ENCODE peak calls at places on chromosomes 1 and 21, in six cellular contexts. U is upper lobe of right lung; Z is mesendoderm; V is CD8-positive, alpha-beta memory T cell; D is thoracic aorta; A is small intestine. K is an unnamed sample.

GRCh38 chr1:182794802-182795201 is 5.2 kb downstream of the NPL start:
- DNase-seq in Z (no peak), V (no peak), U (no peak), A (no peak), D (no peak), K (no peak)

GRCh38 chr1:7771673-7772299 is 690 bp downstream of the VAMP3 start:
- DNase-seq in Z (no peak), U (no peak), D (no peak), A (peak; percentile 40), V (no peak), K (no peak)

GRCh38 chr1:179867493-179868330 is 9.9 kb downstream of the TOR1AIP2 start:
- DNase-seq in A (peak; percentile 73), Z (peak; percentile 83), D (no peak), U (no peak), V (peak; percentile 32), K (no peak)

GRCh38 chr1:235077571-235078479 is 50.8 kb downstream of the TOMM20 start:
- DNase-seq in A (no peak), Z (no peak), D (no peak), V (no peak), U (no peak), K (peak; percentile 81)

GRCh38 chr1:92536593-92537332 is 50.0 kb upstream of the GFI1 start:
- DNase-seq in D (no peak), U (no peak), Z (no peak), A (peak; percentile 57), V (no peak), K (peak; percentile 59)

GRCh38 chr1:236480758-236481436 is 42.9 kb upstream of the LGALS8 start:
- DNase-seq in A (peak; percentile 51), U (no peak), Z (no peak), D (no peak), V (no peak), K (no peak)

GRCh38 chr1:195766709-195767108 is 841.5 kb downstream of the KCNT2 start:
- DNase-seq in U (no peak), A (no peak), Z (no peak), V (no peak), D (no peak), K (no peak)

GRCh38 chr1:98102369-98103030 is 181.7 kb upstream of the DPYD start:
- DNase-seq in D (no peak), U (no peak), Z (no peak), A (no peak), V (no peak), K (no peak)

GRCh38 chr1:68321084-68321685 is 88.9 kb upstream of the WLS start:
- DNase-seq in D (peak; percentile 21), V (no peak), U (peak; percentile 83), A (peak; percentile 65), Z (peak; percentile 84), K (no peak)

GRCh38 chr1:151825811-151826660 is 5.6 kb downstream of the RORC start:
- DNase-seq in V (no peak), D (no peak), Z (peak; percentile 49), U (no peak), A (peak; percentile 44), K (no peak)

GRCh38 chr1:64960731-64961130 is 5.6 kb downstream of the JAK1 start:
- DNase-seq in D (no peak), U (no peak), Z (no peak), A (no peak), V (no peak), K (peak; percentile 79)

GRCh38 chr1:231933711-231934626 is 307.4 kb downstream of the DISC1 start:
- DNase-seq in A (no peak), V (no peak), D (no peak), Z (no peak), U (no peak), K (no peak)

GRCh38 chr21:35861656-35862055 is 198.7 kb downstream of the SETD4 start:
- DNase-seq in A (peak; percentile 65), D (no peak), Z (no peak), U (no peak), V (no peak), K (no peak)

GRCh38 chr21:22710725-22711124 is 1712.5 kb downstream of the NCAM2 start:
- DNase-seq in A (no peak), D (no peak), V (no peak), U (no peak), Z (no peak), K (no peak)

GRCh38 chr1:171311771-171312558 is 2.0 kb upstream of the FMO4 start:
- DNase-seq in V (no peak), U (no peak), A (no peak), D (no peak), Z (no peak), K (no peak)

DNA sequence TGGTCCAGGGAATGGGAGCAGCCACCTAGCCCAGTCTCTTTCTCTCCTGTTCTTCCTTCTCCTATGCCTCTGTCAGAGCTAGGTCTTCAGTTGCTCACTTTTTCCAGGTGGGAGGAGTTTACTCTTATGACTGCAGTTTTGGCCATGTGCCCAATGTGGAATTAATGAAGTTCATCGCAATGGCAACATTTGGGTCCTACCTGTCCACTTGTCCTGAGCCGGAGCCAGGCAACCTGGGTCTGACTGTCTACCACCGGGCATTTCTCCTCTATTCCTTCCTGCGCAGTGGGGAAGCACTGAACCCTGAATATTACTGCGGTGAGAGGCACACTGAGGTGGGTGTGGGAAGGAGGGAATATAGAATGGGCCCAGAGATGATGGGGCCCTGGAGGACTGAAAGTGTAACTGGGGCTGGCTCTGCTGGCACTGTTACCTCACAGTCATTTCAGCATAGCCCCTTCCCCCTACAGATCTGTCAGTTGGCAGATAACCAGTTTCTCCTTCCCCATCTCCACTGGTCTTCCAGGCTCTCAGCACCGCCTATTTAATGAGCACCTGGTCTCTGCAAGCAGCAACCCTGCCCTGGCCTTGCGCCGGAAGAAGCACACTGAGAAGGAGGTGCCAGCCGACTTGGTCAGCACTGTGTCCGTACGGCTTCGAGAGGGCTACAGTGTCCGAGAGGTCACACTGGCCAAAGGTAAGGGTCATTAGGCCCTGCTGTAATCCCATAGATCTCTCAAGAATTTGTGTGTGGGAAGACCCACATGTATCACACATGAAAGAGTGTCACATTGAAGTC is 30.1 kb downstream of the SZT2 start:
- DNase-seq in V (no peak), A (no peak), Z (no peak), D (no peak), U (no peak), K (no peak)
- H3K36me3 ChIP-seq in V (peaks cover 44% of the 10 kb centered on the region), A (peaks cover 43% of the 10 kb centered on the region), Z (peaks cover 18% of the 10 kb centered on the region), D (peaks cover 72% of the 10 kb centered on the region), U (peaks cover 89% of the 10 kb centered on the region), K (peaks cover 46% of the 10 kb centered on the region)

DNA sequence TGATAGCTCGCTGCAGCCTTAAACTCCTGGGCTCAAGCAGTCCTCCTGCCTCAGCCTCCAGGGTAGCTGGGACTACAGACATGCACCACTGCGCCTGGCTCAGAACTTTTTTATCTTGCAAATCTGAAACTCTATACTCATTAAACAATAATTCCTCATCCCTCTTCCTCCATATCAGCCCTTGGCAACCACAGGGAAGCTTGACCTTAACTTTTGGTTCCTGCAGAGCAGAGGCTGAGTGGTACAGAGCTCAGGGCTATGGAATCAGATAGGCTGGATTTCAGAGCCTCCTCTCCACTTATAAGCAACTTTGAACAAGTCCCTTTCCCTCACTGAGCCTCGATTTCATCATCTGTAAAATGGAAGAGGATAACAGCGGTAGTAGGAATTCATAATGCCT is 47.4 kb downstream of the ECE1 start:
- DNase-seq in U (no peak), D (no peak), V (no peak), A (no peak), Z (no peak), K (no peak)
- H3K36me3 ChIP-seq in U (peaks cover 59% of the 10 kb centered on the region), D (peaks cover 60% of the 10 kb centered on the region), V (peaks cover 50% of the 10 kb centered on the region), A (peaks cover 18% of the 10 kb centered on the region), Z (no peaks in the 10 kb centered on the region), K (peaks cover 10% of the 10 kb centered on the region)

GRCh38 chr1:6625579-6626149 is 996 bp downstream of the THAP3 start:
- DNase-seq in U (no peak), V (no peak), A (peak; percentile 46), D (no peak), Z (peak; percentile 10), K (no peak)
- H3K36me3 ChIP-seq in U (peaks cover 55% of the 10 kb centered on the region), V (no peaks in the 10 kb centered on the region), A (peaks cover 5% of the 10 kb centered on the region), D (peaks cover 44% of the 10 kb centered on the region), Z (peaks cover 5% of the 10 kb centered on the region), K (peaks cover 18% of the 10 kb centered on the region)

DNA sequence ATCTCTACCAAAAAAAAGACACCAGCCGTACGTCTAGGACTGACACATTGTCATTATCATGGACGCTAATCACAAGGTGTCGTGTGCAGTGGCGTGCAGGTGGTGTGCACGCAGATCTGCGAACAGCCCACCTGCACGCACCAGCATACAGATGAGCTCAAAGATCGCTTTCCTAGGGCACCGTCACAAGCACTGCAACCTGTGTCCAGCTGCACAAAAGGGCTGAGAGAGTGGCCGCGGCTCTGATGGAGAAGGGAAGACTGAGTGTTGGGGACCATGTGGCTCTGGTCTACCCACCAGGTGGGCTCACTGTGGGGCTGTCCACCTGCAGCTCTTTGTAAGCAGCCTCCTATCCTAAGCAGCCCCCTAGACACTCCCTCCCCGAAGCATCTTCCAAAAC is 50.9 kb downstream of the S100B start:
- DNase-seq in U (no peak), Z (no peak), V (no peak), D (no peak), A (no peak), K (no peak)
- H3K36me3 ChIP-seq in U (peaks cover 74% of the 10 kb centered on the region), Z (peaks cover 9% of the 10 kb centered on the region), V (peaks cover 5% of the 10 kb centered on the region), D (peaks cover 47% of the 10 kb centered on the region), A (peaks cover 2% of the 10 kb centered on the region), K (peaks cover 25% of the 10 kb centered on the region)

DNA sequence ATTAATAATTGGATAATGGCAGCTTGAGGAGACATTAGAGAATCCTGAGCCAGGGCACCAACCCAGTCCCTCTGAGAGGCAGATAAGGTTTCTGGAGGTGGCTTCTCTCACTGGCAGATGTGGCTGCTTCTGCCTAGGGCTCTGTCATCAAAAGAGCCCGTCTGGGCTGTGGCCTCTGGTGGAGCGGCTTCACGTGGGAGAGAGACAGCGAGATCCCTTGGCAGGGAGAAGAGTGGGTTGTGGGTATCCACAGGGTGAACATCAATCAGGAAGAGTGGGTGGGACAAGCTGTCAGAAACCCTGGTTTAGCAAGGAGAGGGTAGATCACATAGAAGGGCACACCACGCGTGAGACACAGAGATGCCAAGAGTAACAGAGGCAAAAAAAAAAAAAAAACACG is 30.1 kb downstream of the VWA5B1 start:
- DNase-seq in D (no peak), Z (no peak), A (no peak), V (no peak), U (peak; percentile 25), K (no peak)
- H3K36me3 ChIP-seq in D (no peaks in the 10 kb centered on the region), Z (no peaks in the 10 kb centered on the region), A (no peaks in the 10 kb centered on the region), V (no peaks in the 10 kb centered on the region), U (no peaks in the 10 kb centered on the region), K (no peaks in the 10 kb centered on the region)

GRCh38 chr1:155761746-155762400 is 73.0 kb downstream of the DAP3 start:
- DNase-seq in A (peak; percentile 22), V (no peak), U (peak; percentile 26), D (no peak), Z (no peak), K (no peak)
- H3K36me3 ChIP-seq in A (peaks cover 17% of the 10 kb centered on the region), V (peaks cover 56% of the 10 kb centered on the region), U (peaks cover 86% of the 10 kb centered on the region), D (peaks cover 67% of the 10 kb centered on the region), Z (peaks cover 14% of the 10 kb centered on the region), K (peaks cover 27% of the 10 kb centered on the region)